ENCODE peak calls at places on chromosomes 3 and 15, in five cellular contexts. S is GM13976, U is HT1080, Q is AG09309, H is GM23248. I is an unnamed sample.

GRCh38 chr3:13103416-13104058 is 30.3 kb upstream of the IQSEC1 start:
- DNase-seq in S (no peak), U (no peak), Q (no peak), H (no peak), I (no peak)

GRCh38 chr3:15521573-15521965 is at the start of gene COLQ:
- DNase-seq in S (no peak), U (no peak), Q (no peak), H (no peak), I (peak; percentile 15)

GRCh38 chr3:128547368-128547987 is 54.5 kb upstream of the GATA2 start:
- DNase-seq in S (no peak), U (peak; percentile 74), Q (no peak), H (peak; percentile 86), I (no peak)

GRCh38 chr15:31278056-31278445 is 48.6 kb upstream of the KLF13 start:
- DNase-seq in S (peak; percentile 20), U (no peak), Q (no peak), H (no peak), I (no peak)

GRCh38 chr3:31106204-31106603 is 211.7 kb upstream of the GADL1 start:
- DNase-seq in S (no peak), U (peak; percentile 73), Q (peak; percentile 74), H (peak; percentile 94), I (no peak)

GRCh38 chr3:85360742-85361387 is 402.1 kb downstream of the CADM2 start:
- DNase-seq in S (peak; percentile 18), U (peak; percentile 68), Q (no peak), H (peak; percentile 1), I (peak; percentile 63)

GRCh38 chr3:31132132-31132769 is 237.8 kb upstream of the GADL1 start:
- DNase-seq in S (no peak), U (peak; percentile 64), Q (peak; percentile 14), H (peak; percentile 67), I (peak; percentile 5)

GRCh38 chr3:152853196-152853595 is 18.3 kb downstream of the P2RY1 start:
- DNase-seq in S (no peak), U (peak; percentile 55), Q (no peak), H (peak; percentile 58), I (no peak)

GRCh38 chr3:151926956-151927355 is 53.5 kb downstream of the SUCNR1 start:
- DNase-seq in S (no peak), U (peak; percentile 18), Q (peak; percentile 72), H (peak; percentile 87), I (no peak)

GRCh38 chr3:99620976-99621375 is 17.4 kb upstream of the COL8A1 start:
- DNase-seq in S (no peak), U (no peak), Q (peak; percentile 67), H (no peak), I (no peak)

GRCh38 chr15:83320404-83320803 is 35.9 kb upstream of the BNC1 start:
- DNase-seq in S (no peak), U (peak; percentile 54), Q (peak; percentile 45), H (peak; percentile 17), I (no peak)

GRCh38 chr3:37814547-37814946 is 47.1 kb upstream of the CTDSPL start:
- DNase-seq in S (peak; percentile 39), U (no peak), Q (no peak), H (peak; percentile 48), I (no peak)

GRCh38 chr3:188465311-188465710 is 311.4 kb downstream of the LPP start:
- DNase-seq in S (no peak), U (no peak), Q (no peak), H (no peak), I (no peak)

GRCh38 chr3:16885948-16886683 is 1.4 kb downstream of the PLCL2 start:
- DNase-seq in S (no peak), U (no peak), Q (no peak), H (peak; percentile 62), I (no peak)

GRCh38 chr3:73037369-73037699 is 24.1 kb upstream of the EBLN2 start:
- DNase-seq in S (no peak), U (peak; percentile 7), Q (no peak), H (peak; percentile 55), I (no peak)

GRCh38 chr3:53255775-53256703 is at the start of gene TKT:
- DNase-seq in S (peak; percentile 99), U (peak; percentile 65), Q (no peak), H (peak; percentile 95), I (peak; percentile 78)

GRCh38 chr3:146781606-146782005 is 176.5 kb upstream of the PLSCR5 start:
- DNase-seq in S (no peak), U (no peak), Q (peak; percentile 20), H (peak; percentile 69), I (no peak)

GRCh38 chr3:158765518-158766205 is 33.4 kb upstream of the RARRES1 start:
- DNase-seq in S (no peak), U (peak; percentile 81), Q (no peak), H (no peak), I (no peak)

GRCh38 chr3:181317521-181317920 is 328.0 kb upstream of the DNAJC19 start:
- DNase-seq in S (no peak), U (no peak), Q (no peak), H (no peak), I (no peak)

I was measured in endothelial cell.